ENCODE peak calls at places on chromosomes 3 and 15, in ten cellular contexts. G is heart left ventricle; Y is gastrocnemius medialis; D is body of pancreas; I is A549; H is ascending aorta; Q is cardiac muscle cell; T is hepatocyte; C is CD4-positive, alpha-beta memory T cell; N is endothelial cell of umbilical vein. B is an unnamed sample.

GRCh38 chr3:11136871-11137626 is 17.2 kb upstream of the HRH1 start:
- DNase-seq in G (no peak), Y (peak; percentile 35), D (peak; percentile 31), I (peak; percentile 100), H (peak; percentile 96), Q (no peak), T (peak; percentile 50), C (no peak), N (peak; percentile 75), B (no peak)

GRCh38 chr3:150588027-150588830 is 14.9 kb upstream of the SELENOT start:
- DNase-seq in G (peak; percentile 68), Y (no peak), D (no peak), I (no peak), H (no peak), Q (peak; percentile 83), T (no peak), C (no peak), N (no peak), B (no peak)

GRCh38 chr3:72157782-72158638 is 373.1 kb upstream of the PROK2 start:
- DNase-seq in G (no peak), Y (no peak), D (no peak), I (no peak), H (no peak), Q (no peak), T (no peak), C (no peak), N (no peak), B (no peak)

GRCh38 chr3:116517308-116517707 is 72.0 kb upstream of the LSAMP start:
- DNase-seq in G (no peak), Y (no peak), D (no peak), I (no peak), H (no peak), Q (peak; percentile 23), T (peak; percentile 5), C (no peak), N (no peak), B (no peak)

GRCh38 chr3:138222316-138222715 is 35.2 kb downstream of the ARMC8 start:
- DNase-seq in G (no peak), Y (no peak), D (no peak), I (no peak), H (no peak), Q (no peak), T (no peak), C (no peak), N (no peak), B (no peak)

GRCh38 chr3:144343343-144343742 is 371.7 kb downstream of the DIPK2A start:
- DNase-seq in G (no peak), Y (no peak), D (no peak), I (no peak), H (no peak), Q (no peak), T (no peak), C (no peak), N (no peak), B (no peak)

GRCh38 chr15:40511472-40512133 is 40.8 kb downstream of the CHST14 start:
- DNase-seq in G (peak; percentile 92), Y (peak; percentile 39), D (peak; percentile 79), I (peak; percentile 53), H (peak; percentile 73), Q (peak; percentile 63), T (peak; percentile 76), C (no peak), N (peak; percentile 47), B (peak; percentile 7)

GRCh38 chr3:100141576-100141975 is 27.3 kb upstream of the FILIP1L start:
- DNase-seq in G (no peak), Y (no peak), D (no peak), I (no peak), H (no peak), Q (no peak), T (no peak), C (no peak), N (no peak), B (no peak)

GRCh38 chr3:181851063-181851462 is 139.3 kb downstream of the SOX2 start:
- DNase-seq in G (no peak), Y (no peak), D (no peak), I (no peak), H (no peak), Q (no peak), T (peak; percentile 36), C (no peak), N (no peak), B (no peak)

GRCh38 chr3:46663611-46664135 is 29.8 kb downstream of the ALS2CL start:
- DNase-seq in G (peak; percentile 64), Y (no peak), D (no peak), I (no peak), H (peak; percentile 49), Q (peak; percentile 48), T (peak; percentile 43), C (no peak), N (peak; percentile 46), B (no peak)

GRCh38 chr15:61195116-61196002 is 33.7 kb downstream of the RORA start:
- DNase-seq in G (no peak), Y (no peak), D (peak; percentile 17), I (peak; percentile 37), H (no peak), Q (peak; percentile 21), T (peak; percentile 60), C (no peak), N (peak; percentile 49), B (peak; percentile 46)

GRCh38 chr3:8752832-8753231 is 16.6 kb downstream of the OXTR start:
- DNase-seq in G (no peak), Y (no peak), D (no peak), I (no peak), H (peak; percentile 9), Q (no peak), T (no peak), C (no peak), N (no peak), B (no peak)

GRCh38 chr15:38613085-38613484 is 48.5 kb upstream of the RASGRP1 start:
- DNase-seq in G (no peak), Y (no peak), D (no peak), I (no peak), H (no peak), Q (no peak), T (no peak), C (no peak), N (no peak), B (no peak)

GRCh38 chr3:119357190-119357589 is 63.0 kb downstream of the ARHGAP31 start:
- DNase-seq in G (no peak), Y (no peak), D (no peak), I (no peak), H (no peak), Q (peak; percentile 50), T (no peak), C (no peak), N (no peak), B (no peak)

GRCh38 chr15:57932348-57932747 is 133.2 kb downstream of the ALDH1A2 start:
- DNase-seq in G (no peak), Y (no peak), D (no peak), I (no peak), H (no peak), Q (no peak), T (no peak), C (no peak), N (no peak), B (no peak)

GRCh38 chr15:57866149-57866736 is 159.7 kb downstream of the POLR2M start:
- DNase-seq in G (peak; percentile 67), Y (no peak), D (peak; percentile 67), I (peak; percentile 53), H (peak; percentile 67), Q (peak; percentile 69), T (peak; percentile 71), C (no peak), N (peak; percentile 72), B (peak; percentile 16)

GRCh38 chr15:94576889-94577533 is 345.6 kb downstream of the MCTP2 start:
- DNase-seq in G (no peak), Y (no peak), D (peak; percentile 36), I (no peak), H (no peak), Q (peak; percentile 47), T (peak; percentile 29), C (no peak), N (peak; percentile 28), B (peak; percentile 43)

GRCh38 chr15:59958288-59958687 is 45.8 kb upstream of the FOXB1 start:
- DNase-seq in G (no peak), Y (no peak), D (no peak), I (no peak), H (no peak), Q (no peak), T (no peak), C (no peak), N (no peak), B (no peak)
- H3K9me3 ChIP-seq in G (peaks cover 2% of the 10 kb centered on the region), Y (no peaks in the 10 kb centered on the region), D (no peaks in the 10 kb centered on the region), I (peaks cover 13% of the 10 kb centered on the region), H (peaks cover 12% of the 10 kb centered on the region), Q (no peaks in the 10 kb centered on the region), T (peaks cover 5% of the 10 kb centered on the region), C (no peaks in the 10 kb centered on the region), N (no peaks in the 10 kb centered on the region), B (peaks cover 28% of the 10 kb centered on the region)

GRCh38 chr15:99438222-99438592 is 127.6 kb upstream of the MEF2A start:
- DNase-seq in G (no peak), Y (no peak), D (no peak), I (no peak), H (peak; percentile 59), Q (no peak), T (no peak), C (no peak), N (no peak), B (no peak)

GRCh38 chr15:99437315-99438221 is 128.2 kb upstream of the MEF2A start:
- DNase-seq in G (no peak), Y (no peak), D (no peak), I (no peak), H (peak; percentile 71), Q (no peak), T (no peak), C (no peak), N (no peak), B (no peak)

GRCh38 chr15:99439524-99439835 is 126.3 kb upstream of the MEF2A start:
- DNase-seq in G (no peak), Y (no peak), D (no peak), I (no peak), H (peak; percentile 61), Q (no peak), T (no peak), C (no peak), N (no peak), B (no peak)

GRCh38 chr15:99440029-99440428 is 125.8 kb upstream of the MEF2A start:
- DNase-seq in G (no peak), Y (no peak), D (no peak), I (no peak), H (peak; percentile 61), Q (no peak), T (no peak), C (no peak), N (no peak), B (no peak)

GRCh38 chr15:99438691-99439523 is 126.9 kb upstream of the MEF2A start:
- DNase-seq in G (no peak), Y (no peak), D (no peak), I (no peak), H (peak; percentile 62), Q (no peak), T (no peak), C (no peak), N (peak; percentile 24), B (no peak)
- H3K4me3 ChIP-seq in G (no peak overlapping the region), Y (no peak overlapping the region), D (no peak overlapping the region), I (no peak overlapping the region), H (peak overlapping the region; percentile 14), Q (no peak overlapping the region), T (no peak overlapping the region), C (no peak overlapping the region), N (no peak overlapping the region), B (no peak overlapping the region)

GRCh38 chr15:25178835-25179672 is 224.3 kb downstream of the SNRPN start:
- DNase-seq in G (peak; percentile 40), Y (no peak), D (peak; percentile 1), I (no peak), H (peak; percentile 37), Q (no peak), T (no peak), C (no peak), N (no peak), B (no peak)
- H3K9me3 ChIP-seq in G (no peaks in the 10 kb centered on the region), Y (no peaks in the 10 kb centered on the region), D (no peaks in the 10 kb centered on the region), I (no peaks in the 10 kb centered on the region), H (peaks cover 10% of the 10 kb centered on the region), Q (no peaks in the 10 kb centered on the region), T (no peaks in the 10 kb centered on the region), C (no peaks in the 10 kb centered on the region), N (peaks cover 12% of the 10 kb centered on the region), B (no peaks in the 10 kb centered on the region)

GRCh38 chr3:140920029-140920428 is 21.6 kb upstream of the SLC25A36 start:
- DNase-seq in G (no peak), Y (no peak), D (no peak), I (no peak), H (no peak), Q (no peak), T (no peak), C (no peak), N (no peak), B (no peak)
- H3K4me3 ChIP-seq in G (no peak overlapping the region), Y (no peak overlapping the region), D (no peak overlapping the region), I (no peak overlapping the region), H (no peak overlapping the region), Q (no peak overlapping the region), T (no peak overlapping the region), C (no peak overlapping the region), N (no peak overlapping the region), B (no peak overlapping the region)

B was measured in CD4-positive, CD25-positive, alpha-beta regulatory T cell.